ENCODE peak calls at places on chromosomes 4 and X, in nine cellular contexts. One of them, this sample, is unnamed.

GRCh38 chrX:136671006-136671610 is 23.1 kb downstream of the CD40LG start:
- DNase-seq in GM12865: peak
- DNase-seq in neural crest cell: no peak
- DNase-seq in choroid plexus epithelial cell: no peak
- DNase-seq in endothelial cell: no peak
- DNase-seq in cardiac muscle cell: no peak
- DNase-seq in MCF 10A: no peak
- DNase-seq in mammary epithelial cell: no peak
- DNase-seq in GM06990: peak
- DNase-seq in this sample: no peak

GRCh38 chr4:150126880-150127236 is 48.6 kb downstream of the DCLK2 start:
- DNase-seq in mammary epithelial cell: peak
- DNase-seq in GM06990: peak
- DNase-seq in choroid plexus epithelial cell: peak
- DNase-seq in cardiac muscle cell: no peak
- DNase-seq in GM12865: peak
- DNase-seq in MCF 10A: peak
- DNase-seq in neural crest cell: no peak
- DNase-seq in endothelial cell: no peak
- DNase-seq in this sample: no peak

GRCh38 chrX:149830192-149830873 is 48.6 kb downstream of the MAGEA9 start:
- DNase-seq in mammary epithelial cell: peak
- DNase-seq in GM06990: peak
- DNase-seq in GM12865: peak
- DNase-seq in MCF 10A: peak
- DNase-seq in cardiac muscle cell: peak
- DNase-seq in choroid plexus epithelial cell: peak
- DNase-seq in endothelial cell: peak
- DNase-seq in neural crest cell: peak
- DNase-seq in this sample: peak

GRCh38 chr4:139734201-139734874 is 68.7 kb downstream of the MGST2 start:
- DNase-seq in choroid plexus epithelial cell: peak
- DNase-seq in neural crest cell: no peak
- DNase-seq in GM12865: no peak
- DNase-seq in GM06990: no peak
- DNase-seq in mammary epithelial cell: peak
- DNase-seq in cardiac muscle cell: no peak
- DNase-seq in MCF 10A: peak
- DNase-seq in endothelial cell: no peak
- DNase-seq in this sample: no peak

GRCh38 chrX:104254442-104255115 is at the start of gene ESX1:
- DNase-seq in MCF 10A: no peak
- DNase-seq in choroid plexus epithelial cell: peak
- DNase-seq in GM06990: peak
- DNase-seq in neural crest cell: peak
- DNase-seq in endothelial cell: peak
- DNase-seq in cardiac muscle cell: peak
- DNase-seq in mammary epithelial cell: peak
- DNase-seq in GM12865: no peak
- DNase-seq in this sample: peak

GRCh38 chr4:7908668-7909067 is 31.0 kb downstream of the AFAP1 start:
- DNase-seq in cardiac muscle cell: no peak
- DNase-seq in GM06990: no peak
- DNase-seq in mammary epithelial cell: no peak
- DNase-seq in GM12865: no peak
- DNase-seq in MCF 10A: no peak
- DNase-seq in choroid plexus epithelial cell: no peak
- DNase-seq in endothelial cell: no peak
- DNase-seq in neural crest cell: no peak
- DNase-seq in this sample: no peak

GRCh38 chr4:26175016-26175786 is 145.6 kb upstream of the RBPJ start:
- DNase-seq in mammary epithelial cell: no peak
- DNase-seq in GM12865: peak
- DNase-seq in MCF 10A: no peak
- DNase-seq in neural crest cell: no peak
- DNase-seq in endothelial cell: no peak
- DNase-seq in GM06990: peak
- DNase-seq in choroid plexus epithelial cell: no peak
- DNase-seq in cardiac muscle cell: no peak
- DNase-seq in this sample: peak

GRCh38 chr4:2593003-2593402 is 56.6 kb downstream of the FAM193A start:
- DNase-seq in endothelial cell: no peak
- DNase-seq in MCF 10A: no peak
- DNase-seq in GM06990: no peak
- DNase-seq in neural crest cell: no peak
- DNase-seq in choroid plexus epithelial cell: no peak
- DNase-seq in cardiac muscle cell: no peak
- DNase-seq in GM12865: no peak
- DNase-seq in mammary epithelial cell: no peak
- DNase-seq in this sample: no peak

GRCh38 chr4:86831262-86832090 is 17.7 kb downstream of the SLC10A6 start:
- DNase-seq in cardiac muscle cell: no peak
- DNase-seq in choroid plexus epithelial cell: peak
- DNase-seq in GM06990: no peak
- DNase-seq in neural crest cell: no peak
- DNase-seq in MCF 10A: peak
- DNase-seq in endothelial cell: no peak
- DNase-seq in mammary epithelial cell: peak
- DNase-seq in GM12865: no peak
- DNase-seq in this sample: no peak

GRCh38 chrX:134640914-134641313 is 17.4 kb downstream of the PLAC1 start:
- DNase-seq in choroid plexus epithelial cell: no peak
- DNase-seq in GM06990: no peak
- DNase-seq in cardiac muscle cell: no peak
- DNase-seq in GM12865: no peak
- DNase-seq in neural crest cell: no peak
- DNase-seq in mammary epithelial cell: no peak
- DNase-seq in endothelial cell: no peak
- DNase-seq in MCF 10A: no peak
- DNase-seq in this sample: no peak

GRCh38 chrX:46953597-46953996 is 41.4 kb downstream of the JADE3 start:
- DNase-seq in neural crest cell: peak
- DNase-seq in cardiac muscle cell: no peak
- DNase-seq in choroid plexus epithelial cell: peak
- DNase-seq in GM06990: peak
- DNase-seq in mammary epithelial cell: no peak
- DNase-seq in endothelial cell: no peak
- DNase-seq in MCF 10A: no peak
- DNase-seq in GM12865: peak
- DNase-seq in this sample: no peak

GRCh38 chrX:155956649-155957048 is 40.8 kb upstream of the IL9R start:
- DNase-seq in mammary epithelial cell: no peak
- DNase-seq in endothelial cell: no peak
- DNase-seq in choroid plexus epithelial cell: peak
- DNase-seq in GM06990: no peak
- DNase-seq in MCF 10A: no peak
- DNase-seq in cardiac muscle cell: no peak
- DNase-seq in GM12865: no peak
- DNase-seq in neural crest cell: no peak
- DNase-seq in this sample: no peak

GRCh38 chr4:130659314-130659713 is 1563.4 kb downstream of the C4orf33 start:
- DNase-seq in mammary epithelial cell: no peak
- DNase-seq in endothelial cell: no peak
- DNase-seq in cardiac muscle cell: no peak
- DNase-seq in GM12865: no peak
- DNase-seq in neural crest cell: no peak
- DNase-seq in MCF 10A: no peak
- DNase-seq in choroid plexus epithelial cell: no peak
- DNase-seq in GM06990: no peak
- DNase-seq in this sample: no peak

GRCh38 chrX:15564981-15565579 is 35.7 kb downstream of the ACE2 start:
- DNase-seq in MCF 10A: peak
- DNase-seq in neural crest cell: peak
- DNase-seq in GM06990: no peak
- DNase-seq in cardiac muscle cell: peak
- DNase-seq in mammary epithelial cell: peak
- DNase-seq in choroid plexus epithelial cell: peak
- DNase-seq in GM12865: peak
- DNase-seq in endothelial cell: peak
- DNase-seq in this sample: peak

GRCh38 chrX:86322913-86323312 is 174.7 kb downstream of the DACH2 start:
- DNase-seq in GM12865: no peak
- DNase-seq in cardiac muscle cell: no peak
- DNase-seq in endothelial cell: no peak
- DNase-seq in neural crest cell: no peak
- DNase-seq in MCF 10A: peak
- DNase-seq in choroid plexus epithelial cell: no peak
- DNase-seq in GM06990: no peak
- DNase-seq in mammary epithelial cell: no peak
- DNase-seq in this sample: no peak
- TF ChIP-seq CTCF in GM12865: no peak
- TF ChIP-seq CTCF in cardiac muscle cell: no peak
- TF ChIP-seq CTCF in endothelial cell: no peak
- TF ChIP-seq CTCF in neural crest cell: no peak
- TF ChIP-seq CTCF in MCF 10A: no peak
- TF ChIP-seq CTCF in choroid plexus epithelial cell: no peak
- TF ChIP-seq CTCF in GM06990: no peak
- TF ChIP-seq CTCF in mammary epithelial cell: no peak
- TF ChIP-seq CTCF in this sample: no peak

GRCh38 chrX:83469551-83469950 is 38.5 kb upstream of the POU3F4 start:
- DNase-seq in choroid plexus epithelial cell: peak
- DNase-seq in GM06990: no peak
- DNase-seq in MCF 10A: peak
- DNase-seq in mammary epithelial cell: peak
- DNase-seq in cardiac muscle cell: peak
- DNase-seq in endothelial cell: peak
- DNase-seq in GM12865: peak
- DNase-seq in neural crest cell: peak
- DNase-seq in this sample: peak
- TF ChIP-seq CTCF in choroid plexus epithelial cell: no peak
- TF ChIP-seq CTCF in GM06990: peak
- TF ChIP-seq CTCF in MCF 10A: peak
- TF ChIP-seq CTCF in mammary epithelial cell: peak
- TF ChIP-seq CTCF in cardiac muscle cell: no peak
- TF ChIP-seq CTCF in endothelial cell: peak
- TF ChIP-seq CTCF in GM12865: peak
- TF ChIP-seq CTCF in neural crest cell: peak
- TF ChIP-seq CTCF in this sample: no peak

DNA sequence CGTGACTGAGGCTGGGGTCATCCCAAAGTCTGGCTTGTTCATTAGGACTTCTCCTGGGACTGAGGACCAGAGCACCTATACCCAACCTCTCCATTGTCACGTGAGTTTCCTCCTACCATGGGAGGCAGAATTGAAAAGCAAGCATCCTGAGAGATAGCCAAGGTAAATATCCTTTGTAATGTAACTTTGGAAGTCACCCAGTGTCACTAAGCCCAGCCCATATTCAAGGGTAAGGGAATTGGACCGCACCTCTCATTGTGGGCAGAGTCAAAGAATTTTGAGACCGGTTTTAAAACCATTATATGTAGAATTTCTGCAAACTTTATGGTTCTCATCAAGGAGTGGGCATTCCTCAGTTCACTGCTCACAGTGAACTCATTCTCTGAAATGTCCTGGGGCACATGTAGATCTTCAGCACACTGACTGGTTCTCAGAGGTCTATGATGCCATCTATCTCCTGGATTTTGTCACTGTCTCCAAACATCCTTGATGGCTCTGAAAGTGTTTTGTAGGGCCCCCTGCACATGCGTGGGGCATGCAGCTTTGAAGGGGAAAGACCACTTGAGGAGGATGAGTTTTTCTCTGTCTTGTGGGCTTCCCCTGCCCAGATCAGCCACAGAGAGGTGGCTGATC is 35.3 kb upstream of the CHRNA9 start:
- DNase-seq in cardiac muscle cell: no peak
- DNase-seq in neural crest cell: no peak
- DNase-seq in endothelial cell: no peak
- DNase-seq in mammary epithelial cell: peak
- DNase-seq in GM12865: no peak
- DNase-seq in MCF 10A: no peak
- DNase-seq in GM06990: no peak
- DNase-seq in choroid plexus epithelial cell: no peak
- DNase-seq in this sample: peak
- TF ChIP-seq CTCF in cardiac muscle cell: no peak
- TF ChIP-seq CTCF in neural crest cell: no peak
- TF ChIP-seq CTCF in endothelial cell: no peak
- TF ChIP-seq CTCF in mammary epithelial cell: peak
- TF ChIP-seq CTCF in GM12865: no peak
- TF ChIP-seq CTCF in MCF 10A: no peak
- TF ChIP-seq CTCF in GM06990: peak
- TF ChIP-seq CTCF in choroid plexus epithelial cell: no peak
- TF ChIP-seq CTCF in this sample: no peak

GRCh38 chrX:40406330-40406859 is 174.4 kb upstream of the ATP6AP2 start:
- DNase-seq in endothelial cell: no peak
- DNase-seq in MCF 10A: no peak
- DNase-seq in GM06990: no peak
- DNase-seq in neural crest cell: no peak
- DNase-seq in choroid plexus epithelial cell: no peak
- DNase-seq in GM12865: peak
- DNase-seq in cardiac muscle cell: no peak
- DNase-seq in mammary epithelial cell: no peak
- DNase-seq in this sample: no peak

GRCh38 chrX:40414335-40414734 is 166.4 kb upstream of the ATP6AP2 start:
- DNase-seq in GM06990: no peak
- DNase-seq in MCF 10A: no peak
- DNase-seq in endothelial cell: no peak
- DNase-seq in neural crest cell: no peak
- DNase-seq in choroid plexus epithelial cell: no peak
- DNase-seq in GM12865: no peak
- DNase-seq in mammary epithelial cell: no peak
- DNase-seq in cardiac muscle cell: no peak
- DNase-seq in this sample: no peak

GRCh38 chrX:40410859-40411258 is 169.9 kb upstream of the ATP6AP2 start:
- DNase-seq in cardiac muscle cell: no peak
- DNase-seq in choroid plexus epithelial cell: no peak
- DNase-seq in GM06990: no peak
- DNase-seq in MCF 10A: no peak
- DNase-seq in mammary epithelial cell: no peak
- DNase-seq in neural crest cell: no peak
- DNase-seq in GM12865: no peak
- DNase-seq in endothelial cell: no peak
- DNase-seq in this sample: no peak

GRCh38 chrX:40415675-40416074 is 165.1 kb upstream of the ATP6AP2 start:
- DNase-seq in cardiac muscle cell: no peak
- DNase-seq in mammary epithelial cell: no peak
- DNase-seq in GM06990: no peak
- DNase-seq in GM12865: no peak
- DNase-seq in choroid plexus epithelial cell: no peak
- DNase-seq in neural crest cell: no peak
- DNase-seq in endothelial cell: no peak
- DNase-seq in MCF 10A: peak
- DNase-seq in this sample: no peak

DNA sequence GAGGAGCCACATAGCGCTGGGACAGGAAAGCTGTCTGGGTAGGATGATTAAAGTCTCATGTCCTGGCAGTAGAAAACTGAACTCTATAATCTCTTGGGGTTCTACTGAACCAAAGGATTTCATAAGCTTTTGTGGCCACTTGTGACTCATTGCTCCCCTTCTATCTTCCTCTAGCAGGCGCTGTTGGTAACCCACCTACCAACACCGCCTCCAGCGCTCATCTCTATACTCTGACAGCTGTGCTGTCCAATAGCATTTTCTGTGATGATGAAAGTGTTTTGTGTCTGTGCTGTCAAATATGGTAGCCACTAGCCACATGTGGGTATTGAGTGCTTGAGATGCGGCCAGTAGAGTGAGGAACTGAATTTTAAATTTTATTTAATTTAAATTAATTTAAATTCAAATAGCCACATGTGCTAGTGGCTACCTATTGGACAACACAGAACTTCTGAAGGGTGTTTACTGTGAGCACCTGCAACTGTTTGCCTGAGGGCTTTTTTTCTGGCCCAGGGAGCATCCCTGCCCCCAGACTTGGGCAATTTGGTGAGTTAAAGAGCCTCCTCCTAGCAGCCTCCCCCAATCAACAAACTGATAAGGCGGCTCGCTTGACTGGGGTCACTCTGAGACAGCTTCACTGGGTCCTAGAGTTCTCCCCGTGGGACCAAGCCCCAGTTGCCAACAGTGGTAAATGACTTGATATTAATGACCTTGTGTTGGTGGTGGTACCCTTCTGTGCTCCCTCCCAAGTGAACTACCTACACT is 169.2 kb upstream of the ATP6AP2 start:
- DNase-seq in MCF 10A: no peak
- DNase-seq in cardiac muscle cell: no peak
- DNase-seq in GM12865: peak
- DNase-seq in neural crest cell: no peak
- DNase-seq in choroid plexus epithelial cell: peak
- DNase-seq in GM06990: no peak
- DNase-seq in mammary epithelial cell: no peak
- DNase-seq in endothelial cell: no peak
- DNase-seq in this sample: peak
- TF ChIP-seq CTCF in MCF 10A: no peak
- TF ChIP-seq CTCF in cardiac muscle cell: peak
- TF ChIP-seq CTCF in GM12865: peak
- TF ChIP-seq CTCF in neural crest cell: no peak
- TF ChIP-seq CTCF in choroid plexus epithelial cell: peak
- TF ChIP-seq CTCF in GM06990: peak
- TF ChIP-seq CTCF in mammary epithelial cell: no peak
- TF ChIP-seq CTCF in endothelial cell: no peak
- TF ChIP-seq CTCF in this sample: no peak